ENCODE peak calls at places on chromosome 1, in seven cellular contexts. A is Daoy; S is LoVo; W is H9; U is CD8-positive, alpha-beta memory T cell; L is fibroblast of the aortic adventitia; Z is NCI-H2029. R is an unnamed sample.

GRCh38 chr1:57117753-57118152 is 151.9 kb upstream of the C8B start:
- DNase-seq in A (no peak), S (no peak), W (no peak), U (no peak), L (no peak), Z (no peak), R (no peak)

GRCh38 chr1:53377438-53377841 is 49.6 kb upstream of the LRP8 start:
- DNase-seq in A (no peak), S (no peak), W (peak; percentile 28), U (no peak), L (no peak), Z (no peak), R (no peak)

GRCh38 chr1:36342426-36343185 is 19.2 kb upstream of the EVA1B start:
- DNase-seq in A (peak; percentile 87), S (no peak), W (peak; percentile 67), U (peak; percentile 41), L (peak; percentile 71), Z (no peak), R (peak; percentile 45)

GRCh38 chr1:160724445-160725242 is 13.0 kb upstream of the CD48 start:
- DNase-seq in A (peak; percentile 41), S (no peak), W (no peak), U (no peak), L (no peak), Z (no peak), R (no peak)

GRCh38 chr1:201468844-201469644 is at the start of gene PHLDA3:
- DNase-seq in A (peak; percentile 85), S (peak; percentile 91), W (peak; percentile 92), U (no peak), L (peak; percentile 87), Z (no peak), R (no peak)

GRCh38 chr1:22753396-22754083 is 42.9 kb downstream of the EPHB2 start:
- DNase-seq in A (peak; percentile 84), S (no peak), W (no peak), U (no peak), L (peak; percentile 91), Z (no peak), R (no peak)

GRCh38 chr1:89987170-89987819 is 7.6 kb upstream of the ZNF326 start:
- DNase-seq in A (peak; percentile 74), S (peak; percentile 71), W (peak; percentile 45), U (peak; percentile 34), L (peak; percentile 89), Z (peak; percentile 72), R (peak; percentile 59)

GRCh38 chr1:229254910-229255541 is 15.9 kb upstream of the RAB4A start:
- DNase-seq in A (no peak), S (no peak), W (peak; percentile 45), U (no peak), L (peak; percentile 50), Z (peak; percentile 30), R (no peak)

GRCh38 chr1:165364432-165365133 is 8.1 kb upstream of the LMX1A start:
- DNase-seq in A (peak; percentile 86), S (peak; percentile 7), W (no peak), U (no peak), L (peak; percentile 59), Z (no peak), R (no peak)

R was measured in effector memory CD8-positive, alpha-beta T cell.